ENCODE peak calls at places on chromosomes 5 and 9, in seven cellular contexts. Q, L, E, P, O, B and Z are unnamed samples.

GRCh38 chr5:172707285-172708182 is 63.5 kb downstream of the DUSP1 start:
- DNase-seq in P (no peak), O (peak; percentile 74), Q (peak; percentile 76), B (peak; percentile 56), E (no peak), L (no peak), Z (no peak)

GRCh38 chr5:168317521-168318147 is 26.2 kb downstream of the WWC1 start:
- DNase-seq in L (no peak), Q (peak; percentile 100), P (no peak), E (peak; percentile 29), O (no peak), B (peak; percentile 61), Z (no peak)

GRCh38 chr9:131503626-131504465 is 1.1 kb downstream of the POMT1 start:
- DNase-seq in O (peak; percentile 51), P (peak; percentile 26), L (peak; percentile 59), E (no peak), Q (peak; percentile 49), B (peak; percentile 85), Z (peak; percentile 70)

GRCh38 chr5:154937186-154937717 is 759 bp downstream of the GEMIN5 start:
- DNase-seq in O (no peak), B (no peak), L (no peak), Q (peak; percentile 17), P (no peak), E (no peak), Z (no peak)

GRCh38 chr5:132773114-132773513 is 3.9 kb downstream of the SEPTIN8 start:
- DNase-seq in E (no peak), L (no peak), P (no peak), Q (no peak), B (no peak), O (no peak), Z (no peak)

GRCh38 chr5:171623551-171624097 is 162.0 kb upstream of the SMIM23 start:
- DNase-seq in Q (no peak), P (no peak), B (peak; percentile 64), L (no peak), O (peak; percentile 69), E (no peak), Z (no peak)

GRCh38 chr5:14383923-14384322 is 197.7 kb upstream of the OTULINL start:
- DNase-seq in E (no peak), L (no peak), B (no peak), O (no peak), P (no peak), Q (no peak), Z (no peak)

GRCh38 chr5:150751096-150751891 is 7.5 kb downstream of the DCTN4 start:
- DNase-seq in B (no peak), O (no peak), P (no peak), Q (peak; percentile 40), L (no peak), E (no peak), Z (no peak)

GRCh38 chr9:137095664-137096517 is 9.1 kb downstream of the MAN1B1 start:
- DNase-seq in E (no peak), B (no peak), Q (no peak), O (no peak), P (peak; percentile 82), L (peak; percentile 91), Z (peak; percentile 91)

GRCh38 chr5:41083306-41083705 is 12.2 kb upstream of the MROH2B start:
- DNase-seq in Q (peak; percentile 37), E (no peak), B (no peak), O (no peak), L (no peak), P (no peak), Z (no peak)

GRCh38 chr5:83220331-83220730 is 143.0 kb downstream of the XRCC4 start:
- DNase-seq in B (no peak), E (no peak), Q (peak; percentile 8), L (no peak), P (no peak), O (no peak), Z (no peak)

GRCh38 chr9:38024036-38024681 is 44.9 kb downstream of the SHB start:
- DNase-seq in Q (peak; percentile 94), E (no peak), B (no peak), L (no peak), P (no peak), O (no peak), Z (no peak)